ENCODE peak calls at places on chromosomes 13 and 19, in ten cellular contexts. One of them, this sample, is unnamed.

GRCh38 chr19:7694499-7694898 is 7.4 kb downstream of the FCER2 start:
- DNase-seq in stimulated activated CD4-positive, alpha-beta T cell treated with anti-CD3 and anti-CD28 coated beads, Interleukin-4, amount 100 ng/mL, for 48 hours: no peak
- DNase-seq in GM04504: no peak
- DNase-seq in LoVo: no peak
- DNase-seq in kidney tubule cell: no peak
- DNase-seq in GM13977: no peak
- DNase-seq in dermis microvascular lymphatic vessel endothelial cell: no peak
- DNase-seq in heart left ventricle: no peak
- DNase-seq in GM19239: no peak
- DNase-seq in Peyer's patch: no peak
- DNase-seq in this sample: no peak

GRCh38 chr19:31349160-31349881 is at the start of gene TSHZ3:
- DNase-seq in stimulated activated CD4-positive, alpha-beta T cell treated with anti-CD3 and anti-CD28 coated beads, Interleukin-4, amount 100 ng/mL, for 48 hours: no peak
- DNase-seq in GM04504: peak
- DNase-seq in LoVo: no peak
- DNase-seq in kidney tubule cell: peak
- DNase-seq in GM13977: no peak
- DNase-seq in dermis microvascular lymphatic vessel endothelial cell: no peak
- DNase-seq in heart left ventricle: peak
- DNase-seq in GM19239: no peak
- DNase-seq in Peyer's patch: peak
- DNase-seq in this sample: no peak

GRCh38 chr13:76331948-76332712 is 554.1 kb downstream of the KCTD12 start:
- DNase-seq in stimulated activated CD4-positive, alpha-beta T cell treated with anti-CD3 and anti-CD28 coated beads, Interleukin-4, amount 100 ng/mL, for 48 hours: no peak
- DNase-seq in GM04504: no peak
- DNase-seq in LoVo: no peak
- DNase-seq in kidney tubule cell: no peak
- DNase-seq in GM13977: no peak
- DNase-seq in dermis microvascular lymphatic vessel endothelial cell: no peak
- DNase-seq in heart left ventricle: no peak
- DNase-seq in GM19239: no peak
- DNase-seq in Peyer's patch: no peak
- DNase-seq in this sample: peak

GRCh38 chr13:33543631-33544030 is 258.1 kb upstream of the STARD13 start:
- DNase-seq in stimulated activated CD4-positive, alpha-beta T cell treated with anti-CD3 and anti-CD28 coated beads, Interleukin-4, amount 100 ng/mL, for 48 hours: no peak
- DNase-seq in GM04504: no peak
- DNase-seq in LoVo: no peak
- DNase-seq in kidney tubule cell: peak
- DNase-seq in GM13977: no peak
- DNase-seq in dermis microvascular lymphatic vessel endothelial cell: no peak
- DNase-seq in heart left ventricle: no peak
- DNase-seq in GM19239: no peak
- DNase-seq in Peyer's patch: no peak
- DNase-seq in this sample: no peak

GRCh38 chr13:65787087-65787486 is 1443.0 kb downstream of the PCDH9 start:
- DNase-seq in stimulated activated CD4-positive, alpha-beta T cell treated with anti-CD3 and anti-CD28 coated beads, Interleukin-4, amount 100 ng/mL, for 48 hours: no peak
- DNase-seq in GM04504: no peak
- DNase-seq in LoVo: no peak
- DNase-seq in kidney tubule cell: no peak
- DNase-seq in GM13977: no peak
- DNase-seq in dermis microvascular lymphatic vessel endothelial cell: no peak
- DNase-seq in heart left ventricle: no peak
- DNase-seq in GM19239: no peak
- DNase-seq in Peyer's patch: no peak
- DNase-seq in this sample: no peak

GRCh38 chr13:112894673-112895481 is 74.1 kb upstream of the MCF2L start:
- DNase-seq in stimulated activated CD4-positive, alpha-beta T cell treated with anti-CD3 and anti-CD28 coated beads, Interleukin-4, amount 100 ng/mL, for 48 hours: no peak
- DNase-seq in GM04504: no peak
- DNase-seq in LoVo: no peak
- DNase-seq in kidney tubule cell: peak
- DNase-seq in GM13977: no peak
- DNase-seq in dermis microvascular lymphatic vessel endothelial cell: no peak
- DNase-seq in heart left ventricle: no peak
- DNase-seq in GM19239: no peak
- DNase-seq in Peyer's patch: no peak
- DNase-seq in this sample: no peak

GRCh38 chr19:16376241-16376640 is 51.6 kb downstream of the KLF2 start:
- DNase-seq in stimulated activated CD4-positive, alpha-beta T cell treated with anti-CD3 and anti-CD28 coated beads, Interleukin-4, amount 100 ng/mL, for 48 hours: no peak
- DNase-seq in GM04504: no peak
- DNase-seq in LoVo: no peak
- DNase-seq in kidney tubule cell: no peak
- DNase-seq in GM13977: no peak
- DNase-seq in dermis microvascular lymphatic vessel endothelial cell: no peak
- DNase-seq in heart left ventricle: peak
- DNase-seq in GM19239: no peak
- DNase-seq in Peyer's patch: no peak
- DNase-seq in this sample: no peak

GRCh38 chr19:15138427-15138826 is 31.2 kb downstream of the SYDE1 start:
- DNase-seq in stimulated activated CD4-positive, alpha-beta T cell treated with anti-CD3 and anti-CD28 coated beads, Interleukin-4, amount 100 ng/mL, for 48 hours: no peak
- DNase-seq in GM04504: no peak
- DNase-seq in LoVo: no peak
- DNase-seq in kidney tubule cell: no peak
- DNase-seq in GM13977: no peak
- DNase-seq in dermis microvascular lymphatic vessel endothelial cell: no peak
- DNase-seq in heart left ventricle: no peak
- DNase-seq in GM19239: no peak
- DNase-seq in Peyer's patch: no peak
- DNase-seq in this sample: no peak

GRCh38 chr19:40229484-40229883 is 3.0 kb upstream of the CCNP start:
- DNase-seq in stimulated activated CD4-positive, alpha-beta T cell treated with anti-CD3 and anti-CD28 coated beads, Interleukin-4, amount 100 ng/mL, for 48 hours: no peak
- DNase-seq in GM04504: no peak
- DNase-seq in LoVo: no peak
- DNase-seq in kidney tubule cell: peak
- DNase-seq in GM13977: no peak
- DNase-seq in dermis microvascular lymphatic vessel endothelial cell: no peak
- DNase-seq in heart left ventricle: no peak
- DNase-seq in GM19239: no peak
- DNase-seq in Peyer's patch: no peak
- DNase-seq in this sample: no peak

GRCh38 chr19:29620931-29621351 is 14.9 kb downstream of the POP4 start:
- DNase-seq in stimulated activated CD4-positive, alpha-beta T cell treated with anti-CD3 and anti-CD28 coated beads, Interleukin-4, amount 100 ng/mL, for 48 hours: peak
- DNase-seq in GM04504: no peak
- DNase-seq in LoVo: no peak
- DNase-seq in kidney tubule cell: no peak
- DNase-seq in GM13977: no peak
- DNase-seq in dermis microvascular lymphatic vessel endothelial cell: no peak
- DNase-seq in heart left ventricle: no peak
- DNase-seq in GM19239: no peak
- DNase-seq in Peyer's patch: no peak
- DNase-seq in this sample: no peak

GRCh38 chr19:35045667-35046300 is 4.3 kb downstream of the HPN start:
- DNase-seq in stimulated activated CD4-positive, alpha-beta T cell treated with anti-CD3 and anti-CD28 coated beads, Interleukin-4, amount 100 ng/mL, for 48 hours: no peak
- DNase-seq in GM04504: peak
- DNase-seq in LoVo: no peak
- DNase-seq in kidney tubule cell: no peak
- DNase-seq in GM13977: peak
- DNase-seq in dermis microvascular lymphatic vessel endothelial cell: peak
- DNase-seq in heart left ventricle: peak
- DNase-seq in GM19239: peak
- DNase-seq in Peyer's patch: no peak
- DNase-seq in this sample: no peak

GRCh38 chr19:48914181-48914580 is 14.1 kb downstream of the NUCB1 start:
- DNase-seq in stimulated activated CD4-positive, alpha-beta T cell treated with anti-CD3 and anti-CD28 coated beads, Interleukin-4, amount 100 ng/mL, for 48 hours: no peak
- DNase-seq in GM04504: no peak
- DNase-seq in LoVo: no peak
- DNase-seq in kidney tubule cell: no peak
- DNase-seq in GM13977: no peak
- DNase-seq in dermis microvascular lymphatic vessel endothelial cell: no peak
- DNase-seq in heart left ventricle: no peak
- DNase-seq in GM19239: no peak
- DNase-seq in Peyer's patch: no peak
- DNase-seq in this sample: no peak

GRCh38 chr19:7119582-7119981 is 50.1 kb downstream of the ZNF557 start:
- DNase-seq in stimulated activated CD4-positive, alpha-beta T cell treated with anti-CD3 and anti-CD28 coated beads, Interleukin-4, amount 100 ng/mL, for 48 hours: no peak
- DNase-seq in GM04504: no peak
- DNase-seq in LoVo: no peak
- DNase-seq in kidney tubule cell: no peak
- DNase-seq in GM13977: no peak
- DNase-seq in dermis microvascular lymphatic vessel endothelial cell: no peak
- DNase-seq in heart left ventricle: no peak
- DNase-seq in GM19239: no peak
- DNase-seq in Peyer's patch: no peak
- DNase-seq in this sample: no peak

GRCh38 chr13:30063892-30064291 is 213.5 kb upstream of the UBL3 start:
- DNase-seq in stimulated activated CD4-positive, alpha-beta T cell treated with anti-CD3 and anti-CD28 coated beads, Interleukin-4, amount 100 ng/mL, for 48 hours: no peak
- DNase-seq in GM04504: no peak
- DNase-seq in LoVo: no peak
- DNase-seq in kidney tubule cell: no peak
- DNase-seq in GM13977: no peak
- DNase-seq in dermis microvascular lymphatic vessel endothelial cell: no peak
- DNase-seq in heart left ventricle: no peak
- DNase-seq in GM19239: no peak
- DNase-seq in Peyer's patch: no peak
- DNase-seq in this sample: no peak

GRCh38 chr19:57363734-57364181 is 407 bp downstream of the TRAPPC2B start:
- DNase-seq in stimulated activated CD4-positive, alpha-beta T cell treated with anti-CD3 and anti-CD28 coated beads, Interleukin-4, amount 100 ng/mL, for 48 hours: no peak
- DNase-seq in GM04504: no peak
- DNase-seq in LoVo: no peak
- DNase-seq in kidney tubule cell: peak
- DNase-seq in GM13977: no peak
- DNase-seq in dermis microvascular lymphatic vessel endothelial cell: no peak
- DNase-seq in heart left ventricle: no peak
- DNase-seq in GM19239: no peak
- DNase-seq in Peyer's patch: no peak
- DNase-seq in this sample: no peak

GRCh38 chr19:3269972-3270667 is 45.7 kb downstream of the CELF5 start:
- DNase-seq in stimulated activated CD4-positive, alpha-beta T cell treated with anti-CD3 and anti-CD28 coated beads, Interleukin-4, amount 100 ng/mL, for 48 hours: no peak
- DNase-seq in GM04504: no peak
- DNase-seq in LoVo: no peak
- DNase-seq in kidney tubule cell: no peak
- DNase-seq in GM13977: no peak
- DNase-seq in dermis microvascular lymphatic vessel endothelial cell: no peak
- DNase-seq in heart left ventricle: no peak
- DNase-seq in GM19239: no peak
- DNase-seq in Peyer's patch: no peak
- DNase-seq in this sample: no peak

GRCh38 chr19:38375748-38376147 is 1.4 kb downstream of the PSMD8 start:
- DNase-seq in stimulated activated CD4-positive, alpha-beta T cell treated with anti-CD3 and anti-CD28 coated beads, Interleukin-4, amount 100 ng/mL, for 48 hours: no peak
- DNase-seq in GM04504: no peak
- DNase-seq in LoVo: no peak
- DNase-seq in kidney tubule cell: peak
- DNase-seq in GM13977: no peak
- DNase-seq in dermis microvascular lymphatic vessel endothelial cell: no peak
- DNase-seq in heart left ventricle: peak
- DNase-seq in GM19239: no peak
- DNase-seq in Peyer's patch: no peak
- DNase-seq in this sample: no peak

GRCh38 chr13:109900320-109900719 is 113.9 kb upstream of the IRS2 start:
- DNase-seq in stimulated activated CD4-positive, alpha-beta T cell treated with anti-CD3 and anti-CD28 coated beads, Interleukin-4, amount 100 ng/mL, for 48 hours: no peak
- DNase-seq in GM04504: no peak
- DNase-seq in LoVo: no peak
- DNase-seq in kidney tubule cell: no peak
- DNase-seq in GM13977: no peak
- DNase-seq in dermis microvascular lymphatic vessel endothelial cell: no peak
- DNase-seq in heart left ventricle: no peak
- DNase-seq in GM19239: no peak
- DNase-seq in Peyer's patch: no peak
- DNase-seq in this sample: no peak